ENCODE peak calls at places on chromosomes 1 and 21, in eight cellular contexts. P is hypothalamus; Q is nucleus accumbens; K is NCI-H1092 treated with DMSO at 0.1 percent for 48 hours; G is LHCN-M2; V is ovary; O is activated CD4-positive, alpha-beta T cell treated with anti-CD3 and anti-CD28 coated beads, Interleukin-2, amount 50 U/mL, for 1 hour; U is occipital lobe. J is an unnamed sample.

GRCh38 chr1:202959276-202959620 is 1.1 kb upstream of the ADIPOR1 start:
- DNase-seq in U (no peak), O (no peak), P (no peak), Q (no peak), K (peak), G (peak), V (no peak), J (no peak)

GRCh38 chr1:42970143-42970542 is 11.5 kb upstream of the SLC2A1 start:
- DNase-seq in V (no peak), U (no peak), P (no peak), O (no peak), G (no peak), K (no peak), Q (no peak), J (no peak)

GRCh38 chr1:58803858-58804257 is 20.0 kb upstream of the JUN start:
- DNase-seq in Q (no peak), V (no peak), P (no peak), U (no peak), K (no peak), G (no peak), O (no peak), J (no peak)

GRCh38 chr1:178607718-178608408 is 95.0 kb downstream of the TEX35 start:
- DNase-seq in O (no peak), Q (no peak), V (no peak), P (no peak), G (no peak), U (no peak), K (no peak), J (no peak)

GRCh38 chr1:24190970-24191570 is 4.0 kb upstream of the IFNLR1 start:
- DNase-seq in P (no peak), Q (no peak), U (no peak), O (no peak), V (no peak), K (no peak), G (peak), J (no peak)

GRCh38 chr1:234240680-234241079 is 132.6 kb upstream of the COA6 start:
- DNase-seq in V (no peak), G (no peak), Q (no peak), O (no peak), K (no peak), U (no peak), P (no peak), J (no peak)

GRCh38 chr1:17558541-17558940 is 19.0 kb downstream of the ARHGEF10L start:
- DNase-seq in O (no peak), P (no peak), K (no peak), V (no peak), Q (no peak), G (no peak), U (no peak), J (no peak)

GRCh38 chr21:38726482-38726881 is 79.2 kb upstream of the ETS2 start:
- DNase-seq in U (no peak), K (no peak), P (no peak), O (no peak), G (no peak), V (no peak), Q (no peak), J (no peak)

GRCh38 chr1:59692591-59692990 is 122.2 kb upstream of the HOOK1 start:
- DNase-seq in P (no peak), K (peak), Q (no peak), U (no peak), V (no peak), O (no peak), G (peak), J (no peak)

GRCh38 chr1:212108981-212109380 is 73.4 kb downstream of the DTL start:
- DNase-seq in P (no peak), Q (no peak), O (no peak), G (no peak), U (no peak), V (no peak), K (no peak), J (no peak)

J was measured in Right ventricle myocardium inferior.